ENCODE peak calls at places on chromosomes 3 and 15, in four cellular contexts. One of them, this sample, is unnamed.

GRCh38 chr15:60110909-60111308 is 106.8 kb downstream of the FOXB1 start:
- DNase-seq in K562: no peak
- DNase-seq in WTC11: no peak
- DNase-seq in SK-N-SH: no peak
- DNase-seq in this sample: no peak

GRCh38 chr3:79724206-79724605 is 43.6 kb downstream of the ROBO1 start:
- DNase-seq in SK-N-SH: no peak
- DNase-seq in WTC11: peak
- DNase-seq in K562: no peak
- DNase-seq in this sample: no peak

GRCh38 chr3:119098620-119099222 is 47.2 kb upstream of the TEX55 start:
- DNase-seq in WTC11: no peak
- DNase-seq in K562: peak
- DNase-seq in SK-N-SH: peak
- DNase-seq in this sample: no peak

GRCh38 chr3:137174514-137174913 is 216.7 kb downstream of the IL20RB start:
- DNase-seq in SK-N-SH: no peak
- DNase-seq in K562: no peak
- DNase-seq in WTC11: no peak
- DNase-seq in this sample: no peak

GRCh38 chr3:139120336-139120971 is 75.8 kb upstream of the PRR23C start:
- DNase-seq in K562: peak
- DNase-seq in SK-N-SH: no peak
- DNase-seq in WTC11: no peak
- DNase-seq in this sample: no peak

GRCh38 chr3:73681610-73682009 is 56.9 kb upstream of the PDZRN3 start:
- DNase-seq in K562: peak
- DNase-seq in WTC11: no peak
- DNase-seq in SK-N-SH: no peak
- DNase-seq in this sample: no peak

GRCh38 chr15:100861511-100861991 is 18.1 kb upstream of the ALDH1A3 start:
- DNase-seq in K562: no peak
- DNase-seq in SK-N-SH: no peak
- DNase-seq in WTC11: no peak
- DNase-seq in this sample: no peak

GRCh38 chr3:64740232-64740631 is 52.4 kb upstream of the ADAMTS9 start:
- DNase-seq in WTC11: no peak
- DNase-seq in K562: no peak
- DNase-seq in SK-N-SH: no peak
- DNase-seq in this sample: no peak

GRCh38 chr3:15342945-15343344 is 10.6 kb upstream of the SH3BP5 start:
- DNase-seq in K562: no peak
- DNase-seq in WTC11: no peak
- DNase-seq in SK-N-SH: no peak
- DNase-seq in this sample: no peak

GRCh38 chr3:160697628-160698382 is 20.8 kb downstream of the ARL14 start:
- DNase-seq in K562: no peak
- DNase-seq in SK-N-SH: no peak
- DNase-seq in WTC11: no peak
- DNase-seq in this sample: no peak

GRCh38 chr3:105812194-105812586 is 56.6 kb downstream of the CBLB start:
- DNase-seq in WTC11: no peak
- DNase-seq in SK-N-SH: no peak
- DNase-seq in K562: no peak
- DNase-seq in this sample: no peak

GRCh38 chr15:100623301-100623700 is 20.9 kb downstream of the ASB7 start:
- DNase-seq in K562: no peak
- DNase-seq in WTC11: no peak
- DNase-seq in SK-N-SH: no peak
- DNase-seq in this sample: no peak

GRCh38 chr3:7309707-7310106 is 448.8 kb downstream of the GRM7 start:
- DNase-seq in SK-N-SH: no peak
- DNase-seq in WTC11: no peak
- DNase-seq in K562: no peak
- DNase-seq in this sample: no peak

GRCh38 chr3:33096103-33096868 is 660 bp downstream of the GLB1 start:
- DNase-seq in K562: peak
- DNase-seq in SK-N-SH: peak
- DNase-seq in WTC11: peak
- DNase-seq in this sample: no peak

GRCh38 chr3:24867783-24868182 is 373.1 kb upstream of the THRB start:
- DNase-seq in K562: no peak
- DNase-seq in WTC11: no peak
- DNase-seq in SK-N-SH: no peak
- DNase-seq in this sample: no peak

GRCh38 chr15:61828860-61829513 is 231.3 kb downstream of the VPS13C start:
- DNase-seq in K562: no peak
- DNase-seq in SK-N-SH: no peak
- DNase-seq in WTC11: no peak
- DNase-seq in this sample: no peak

GRCh38 chr3:23430781-23431423 is 227.8 kb downstream of the UBE2E2 start:
- DNase-seq in K562: no peak
- DNase-seq in SK-N-SH: no peak
- DNase-seq in WTC11: no peak
- DNase-seq in this sample: no peak

GRCh38 chr3:188722963-188723362 is 448.8 kb upstream of the TPRG1 start:
- DNase-seq in K562: no peak
- DNase-seq in WTC11: no peak
- DNase-seq in SK-N-SH: no peak
- DNase-seq in this sample: no peak

GRCh38 chr3:52393959-52394670 is 50.8 kb downstream of the SEMA3G start:
- DNase-seq in SK-N-SH: no peak
- DNase-seq in WTC11: no peak
- DNase-seq in K562: no peak
- DNase-seq in this sample: no peak

GRCh38 chr15:62483817-62484216 is 318.7 kb upstream of the C2CD4B start:
- DNase-seq in K562: no peak
- DNase-seq in SK-N-SH: peak
- DNase-seq in WTC11: no peak
- DNase-seq in this sample: no peak

GRCh38 chr15:90875549-90875981 is 7.2 kb downstream of the FURIN start:
- DNase-seq in K562: no peak
- DNase-seq in WTC11: no peak
- DNase-seq in SK-N-SH: no peak
- DNase-seq in this sample: no peak

GRCh38 chr15:101028772-101029438 is 109.7 kb downstream of the LRRK1 start:
- DNase-seq in WTC11: peak
- DNase-seq in SK-N-SH: no peak
- DNase-seq in K562: no peak
- DNase-seq in this sample: no peak

GRCh38 chr15:25886498-25887140 is 23.5 kb upstream of the ATP10A start:
- DNase-seq in K562: no peak
- DNase-seq in SK-N-SH: no peak
- DNase-seq in WTC11: no peak
- DNase-seq in this sample: no peak

GRCh38 chr3:15051531-15051930 is 13.6 kb downstream of the MRPS25 start:
- DNase-seq in WTC11: peak
- DNase-seq in K562: peak
- DNase-seq in SK-N-SH: peak
- DNase-seq in this sample: no peak

DNA sequence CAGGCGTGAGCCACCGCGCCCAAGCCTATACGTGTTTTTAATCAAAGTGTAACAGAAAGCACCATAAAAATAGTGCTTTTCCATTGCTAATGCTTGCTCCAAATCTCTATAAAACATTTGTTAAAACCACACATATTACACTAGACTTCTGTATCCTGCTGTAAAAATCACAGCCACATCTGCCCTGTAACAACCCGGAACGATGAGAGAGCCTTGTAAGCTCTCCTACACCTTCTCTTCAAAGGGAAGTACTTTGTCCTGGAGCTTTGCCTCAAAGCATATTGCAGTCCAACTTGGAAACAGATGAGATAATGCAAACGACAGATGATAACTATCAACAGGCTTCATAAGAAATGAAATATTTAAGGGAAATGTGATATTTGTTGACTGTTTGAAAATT is 393.5 kb downstream of the NSUN3 start:
- DNase-seq in K562: no peak
- DNase-seq in SK-N-SH: no peak
- DNase-seq in WTC11: no peak
- DNase-seq in this sample: no peak
- TF ChIP-seq USF1 in K562: no peak
- TF ChIP-seq USF1 in SK-N-SH: no peak
- TF ChIP-seq USF1 in WTC11: no peak
- TF ChIP-seq USF1 in this sample: no peak

DNA sequence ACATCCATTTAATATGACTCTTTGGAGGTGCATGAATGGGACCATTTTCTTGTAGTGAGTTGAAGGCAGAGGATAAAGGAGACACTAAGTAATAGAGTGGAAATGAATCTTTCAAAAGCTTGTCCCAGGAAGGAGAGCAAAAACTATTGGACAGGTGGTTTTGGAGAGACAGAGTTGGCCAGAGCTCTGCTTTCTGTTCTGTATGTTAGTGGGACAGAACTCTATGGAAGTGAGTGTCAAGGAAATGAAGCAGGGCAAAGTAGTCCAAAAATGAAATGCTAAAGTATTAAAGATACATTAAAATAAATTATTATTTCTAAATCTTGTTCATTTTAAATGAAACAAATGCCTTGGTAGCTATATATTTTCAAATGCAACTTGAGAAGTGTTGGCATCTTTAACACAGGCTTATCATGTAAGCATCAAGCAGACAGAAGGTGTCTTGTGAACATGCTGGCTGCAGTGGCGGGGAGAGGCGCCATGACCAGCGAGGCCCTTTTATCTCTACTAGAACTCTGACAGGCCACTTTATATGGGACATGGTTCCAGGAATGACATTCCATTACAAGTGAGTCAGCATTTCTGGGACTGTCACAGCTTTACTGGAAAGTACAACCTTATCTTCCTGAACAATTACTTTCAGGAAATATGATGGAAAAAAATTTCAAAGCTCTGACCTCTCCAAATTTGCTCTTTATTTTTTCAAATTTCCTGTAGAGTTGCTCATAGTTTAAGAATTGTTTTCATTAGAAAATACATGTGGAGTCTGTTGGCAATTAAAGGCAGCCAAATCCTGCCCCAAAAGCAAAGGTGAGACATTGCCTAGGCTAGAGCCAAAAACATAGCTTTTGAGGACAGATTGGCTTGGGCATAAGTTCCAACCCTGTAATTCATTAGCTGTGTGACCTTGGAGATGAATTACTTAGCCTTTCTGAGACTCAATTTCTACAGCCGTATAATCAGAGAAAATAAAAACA is 106.5 kb downstream of the ECT2 start:
- DNase-seq in SK-N-SH: no peak
- DNase-seq in WTC11: no peak
- DNase-seq in K562: peak
- DNase-seq in this sample: no peak
- TF ChIP-seq USF1 in SK-N-SH: no peak
- TF ChIP-seq USF1 in WTC11: no peak
- TF ChIP-seq USF1 in K562: no peak
- TF ChIP-seq USF1 in this sample: no peak

DNA sequence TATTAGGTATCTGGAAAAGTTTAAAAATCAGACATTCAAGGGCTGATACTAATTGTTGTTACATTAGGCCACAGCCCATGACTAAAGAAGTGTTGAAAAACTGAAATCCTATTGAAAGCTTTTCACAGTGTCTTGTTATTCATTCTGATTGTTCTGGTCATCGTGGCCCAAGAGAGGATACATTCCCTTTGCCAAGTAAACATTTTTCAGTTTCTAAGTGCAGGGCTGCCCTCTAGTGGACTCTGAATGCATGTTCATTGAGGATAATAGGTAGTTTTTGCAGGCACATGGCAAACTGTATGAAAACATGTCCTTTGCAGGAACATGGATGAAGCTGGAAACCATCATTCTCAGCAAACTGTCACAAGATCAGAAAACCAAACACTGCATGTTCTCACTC is 181.1 kb downstream of the MYRIP start:
- DNase-seq in K562: peak
- DNase-seq in WTC11: peak
- DNase-seq in SK-N-SH: peak
- DNase-seq in this sample: peak
- TF ChIP-seq USF1 in K562: no peak
- TF ChIP-seq USF1 in WTC11: no peak
- TF ChIP-seq USF1 in SK-N-SH: no peak
- TF ChIP-seq USF1 in this sample: no peak

GRCh38 chr3:187540847-187541246 is 129.3 kb downstream of the SST start:
- DNase-seq in K562: no peak
- DNase-seq in WTC11: no peak
- DNase-seq in SK-N-SH: no peak
- DNase-seq in this sample: no peak
- TF ChIP-seq USF1 in K562: no peak
- TF ChIP-seq USF1 in WTC11: no peak
- TF ChIP-seq USF1 in SK-N-SH: no peak
- TF ChIP-seq USF1 in this sample: no peak